ENCODE peak calls at places on chromosomes 12 and 14, in six cellular contexts. R is astrocyte of the spinal cord, M is transverse colon, G is substantia nigra, Q is GM12892, U is H9. O is an unnamed sample.

GRCh38 chr12:54489857-54490256 is 7.7 kb upstream of the NCKAP1L start:
- DNase-seq in G (no peak), Q (no peak), U (no peak), R (no peak), M (no peak), O (no peak)

GRCh38 chr14:104792101-104792884 is 3.3 kb downstream of the AKT1 start:
- DNase-seq in R (no peak), Q (no peak), M (no peak), U (no peak), G (no peak), O (no peak)

GRCh38 chr14:76772300-76773187 is 11.3 kb downstream of the VASH1 start:
- DNase-seq in M (peak; percentile 26), R (peak; percentile 43), G (no peak), Q (no peak), U (peak; percentile 78), O (no peak)

GRCh38 chr14:50904719-50905118 is 32.9 kb downstream of the ABHD12B start:
- DNase-seq in R (no peak), Q (no peak), M (no peak), U (no peak), G (no peak), O (no peak)

GRCh38 chr14:105171004-105171673 is 2.6 kb upstream of the JAG2 start:
- DNase-seq in U (no peak), R (no peak), G (no peak), Q (no peak), M (no peak), O (no peak)

GRCh38 chr12:106903241-106903950 is 52.3 kb upstream of the TMEM263 start:
- DNase-seq in M (peak; percentile 90), G (peak; percentile 26), U (peak; percentile 96), R (peak; percentile 43), Q (peak; percentile 60), O (peak; percentile 69)

GRCh38 chr12:54549774-54550451 is 512 bp downstream of the PDE1B start:
- DNase-seq in Q (no peak), M (no peak), U (no peak), R (no peak), G (no peak), O (peak; percentile 66)

GRCh38 chr14:103495854-103496253 is 26.8 kb downstream of the CKB start:
- DNase-seq in M (no peak), R (no peak), Q (no peak), U (no peak), G (no peak), O (no peak)

GRCh38 chr12:53337998-53338397 is 1.8 kb upstream of the SP7 start:
- DNase-seq in M (no peak), G (no peak), Q (no peak), U (no peak), R (no peak), O (no peak)

GRCh38 chr14:65230287-65230728 is 128.0 kb upstream of the MAX start:
- DNase-seq in G (peak; percentile 38), M (no peak), U (no peak), Q (no peak), R (no peak), O (peak; percentile 40)

GRCh38 chr12:47165934-47166333 is 86.2 kb upstream of the AMIGO2 start:
- DNase-seq in R (no peak), G (no peak), U (no peak), Q (no peak), M (no peak), O (no peak)

GRCh38 chr12:101297661-101298060 is 17.8 kb downstream of the UTP20 start:
- DNase-seq in M (no peak), G (no peak), R (peak; percentile 71), U (no peak), Q (no peak), O (no peak)

GRCh38 chr14:24159777-24160498 is 1.1 kb upstream of the IRF9 start:
- DNase-seq in M (no peak), Q (no peak), U (no peak), R (no peak), G (no peak), O (no peak)

GRCh38 chr12:128792398-128792797 is 31.4 kb downstream of the SLC15A4 start:
- DNase-seq in R (no peak), Q (no peak), U (no peak), M (no peak), G (no peak), O (no peak)

GRCh38 chr12:91478500-91478899 is 295.9 kb upstream of the DCN start:
- DNase-seq in G (no peak), Q (no peak), R (no peak), U (no peak), M (no peak), O (no peak)

GRCh38 chr12:89544730-89545184 is 18.9 kb upstream of the POC1B start:
- DNase-seq in G (no peak), R (peak; percentile 54), Q (no peak), M (peak; percentile 33), U (no peak), O (peak; percentile 88)

GRCh38 chr14:100540141-100540925 is 46.9 kb downstream of the BEGAIN start:
- DNase-seq in G (no peak), U (peak; percentile 74), R (no peak), M (no peak), Q (no peak), O (no peak)

GRCh38 chr12:62632521-62632920 is 165.9 kb downstream of the MON2 start:
- DNase-seq in G (peak; percentile 43), Q (peak; percentile 41), U (peak; percentile 81), R (peak; percentile 38), M (peak; percentile 35), O (no peak)

GRCh38 chr14:22185191-22185590 is 403.8 kb downstream of the DAD1 start:
- DNase-seq in M (no peak), U (no peak), G (no peak), Q (no peak), R (peak; percentile 41), O (peak; percentile 85)

O was measured in kidney tubule cell.